ENCODE peak calls at places on chromosome 11, in six cellular contexts. X, N, Y, M, Q and H are unnamed samples.

GRCh38 chr11:45087761-45088160 is 58.7 kb upstream of the PRDM11 start:
- DNase-seq in X (no peak), N (no peak), Y (no peak), M (no peak), Q (no peak), H (no peak)

GRCh38 chr11:66314561-66315497 is 2.0 kb downstream of the CD248 start:
- DNase-seq in X (no peak), N (no peak), Y (peak), M (no peak), Q (no peak), H (no peak)

GRCh38 chr11:117510646-117511045 is 183.0 kb downstream of the CEP164 start:
- DNase-seq in X (no peak), N (no peak), Y (no peak), M (no peak), Q (no peak), H (no peak)

GRCh38 chr11:103202048-103202651 is 92.9 kb downstream of the DYNC2H1 start:
- DNase-seq in X (no peak), N (no peak), Y (no peak), M (no peak), Q (peak), H (no peak)

GRCh38 chr11:96155627-96156378 is 187.2 kb downstream of the MAML2 start:
- DNase-seq in X (peak), N (peak), Y (peak), M (peak), Q (peak), H (no peak)

GRCh38 chr11:61955031-61955415 is 4.9 kb downstream of the BEST1 start:
- DNase-seq in X (no peak), N (peak), Y (peak), M (peak), Q (peak), H (no peak)

GRCh38 chr11:79388201-79388600 is 52.6 kb downstream of the TENM4 start:
- DNase-seq in X (no peak), N (no peak), Y (no peak), M (no peak), Q (no peak), H (no peak)

GRCh38 chr11:10041803-10042202 is 252.2 kb downstream of the SBF2 start:
- DNase-seq in X (no peak), N (no peak), Y (no peak), M (no peak), Q (no peak), H (no peak)

GRCh38 chr11:32090774-32091370 is at the start of gene RCN1:
- DNase-seq in X (peak), N (peak), Y (peak), M (peak), Q (peak), H (peak)

GRCh38 chr11:67374571-67375276 is 1.3 kb upstream of the CLCF1 start:
- DNase-seq in X (no peak), N (no peak), Y (peak), M (no peak), Q (no peak), H (no peak)

GRCh38 chr11:124582565-124582964 is 12.8 kb downstream of the OR8A1 start:
- DNase-seq in X (no peak), N (no peak), Y (no peak), M (no peak), Q (no peak), H (no peak)

GRCh38 chr11:64842851-64843841 is 1.3 kb downstream of the CDC42BPG start:
- DNase-seq in X (peak), N (no peak), Y (peak), M (no peak), Q (no peak), H (no peak)

GRCh38 chr11:115422013-115422697 is 82.1 kb downstream of the CADM1 start:
- DNase-seq in X (no peak), N (no peak), Y (no peak), M (no peak), Q (no peak), H (no peak)

GRCh38 chr11:63738720-63739360 is 29.7 kb downstream of the ZFTA start:
- DNase-seq in X (peak), N (peak), Y (no peak), M (peak), Q (peak), H (no peak)

GRCh38 chr11:42762348-42762747 is 549.4 kb upstream of the API5 start:
- DNase-seq in X (no peak), N (no peak), Y (no peak), M (no peak), Q (no peak), H (no peak)

GRCh38 chr11:45939836-45940235 is 17.4 kb downstream of the LARGE2 start:
- DNase-seq in X (no peak), N (no peak), Y (no peak), M (no peak), Q (no peak), H (no peak)

GRCh38 chr11:2419638-2420501 is 19.3 kb downstream of the TSSC4 start:
- DNase-seq in X (peak), N (peak), Y (peak), M (peak), Q (peak), H (peak)

GRCh38 chr11:130861902-130862552 is 54.3 kb downstream of the SNX19 start:
- DNase-seq in X (peak), N (peak), Y (peak), M (peak), Q (peak), H (peak)

GRCh38 chr11:108199446-108200321 is 22.8 kb downstream of the NPAT start:
- DNase-seq in X (no peak), N (no peak), Y (no peak), M (no peak), Q (peak), H (no peak)

GRCh38 chr11:78392854-78393253 is 24.8 kb downstream of the GAB2 start:
- DNase-seq in X (no peak), N (no peak), Y (no peak), M (no peak), Q (no peak), H (no peak)

GRCh38 chr11:92830382-92831148 is 138.9 kb upstream of the MTNR1B start:
- DNase-seq in X (no peak), N (no peak), Y (no peak), M (no peak), Q (no peak), H (no peak)

GRCh38 chr11:40417627-40418026 is 1041.8 kb downstream of the LRRC4C start:
- DNase-seq in X (no peak), N (no peak), Y (no peak), M (no peak), Q (no peak), H (no peak)

GRCh38 chr11:65205602-65205967 is 23.9 kb downstream of the CAPN1 start:
- DNase-seq in X (no peak), N (no peak), Y (peak), M (no peak), Q (no peak), H (no peak)

GRCh38 chr11:114166389-114166788 is 106.9 kb downstream of the ZBTB16 start:
- DNase-seq in X (no peak), N (no peak), Y (no peak), M (no peak), Q (no peak), H (no peak)

GRCh38 chr11:116603783-116604323 is 168.9 kb downstream of the BUD13 start:
- DNase-seq in X (no peak), N (no peak), Y (no peak), M (no peak), Q (no peak), H (no peak)

GRCh38 chr11:92667446-92668165 is 301.8 kb upstream of the MTNR1B start:
- DNase-seq in X (no peak), N (no peak), Y (no peak), M (no peak), Q (no peak), H (no peak)

GRCh38 chr11:24239016-24239720 is 257.7 kb upstream of the LUZP2 start:
- DNase-seq in X (no peak), N (no peak), Y (no peak), M (no peak), Q (peak), H (no peak)

GRCh38 chr11:39724404-39724803 is 1735.0 kb downstream of the LRRC4C start:
- DNase-seq in X (no peak), N (no peak), Y (no peak), M (no peak), Q (no peak), H (no peak)

GRCh38 chr11:830295-831131 is 2.2 kb upstream of the CD151 start:
- DNase-seq in X (peak), N (peak), Y (peak), M (no peak), Q (peak), H (peak)

GRCh38 chr11:16941935-16942334 is 72.3 kb downstream of the PLEKHA7 start:
- DNase-seq in X (no peak), N (no peak), Y (no peak), M (no peak), Q (no peak), H (no peak)

GRCh38 chr11:78256962-78257361 is 68.2 kb downstream of the USP35 start:
- DNase-seq in X (peak), N (peak), Y (peak), M (peak), Q (peak), H (no peak)

GRCh38 chr11:105298630-105299029 is 159.1 kb upstream of the CARD18 start:
- DNase-seq in X (no peak), N (no peak), Y (no peak), M (no peak), Q (peak), H (no peak)

GRCh38 chr11:1391165-1392010 is 1.7 kb downstream of the BRSK2 start:
- DNase-seq in X (peak), N (no peak), Y (peak), M (no peak), Q (no peak), H (no peak)

GRCh38 chr11:32188785-32189184 is 97.9 kb downstream of the RCN1 start:
- DNase-seq in X (no peak), N (no peak), Y (no peak), M (no peak), Q (no peak), H (no peak)

GRCh38 chr11:111923351-111923788 is 4.7 kb downstream of the C11orf52 start:
- DNase-seq in X (no peak), N (no peak), Y (no peak), M (peak), Q (peak), H (no peak)
- H3K27ac ChIP-seq in X (peak), N (peak), Y (peak), M (peak), Q (peak), H (peak)

GRCh38 chr11:129056916-129057315 is 114.2 kb upstream of the TP53AIP1 start:
- DNase-seq in X (no peak), N (no peak), Y (no peak), M (no peak), Q (no peak), H (no peak)

DNA sequence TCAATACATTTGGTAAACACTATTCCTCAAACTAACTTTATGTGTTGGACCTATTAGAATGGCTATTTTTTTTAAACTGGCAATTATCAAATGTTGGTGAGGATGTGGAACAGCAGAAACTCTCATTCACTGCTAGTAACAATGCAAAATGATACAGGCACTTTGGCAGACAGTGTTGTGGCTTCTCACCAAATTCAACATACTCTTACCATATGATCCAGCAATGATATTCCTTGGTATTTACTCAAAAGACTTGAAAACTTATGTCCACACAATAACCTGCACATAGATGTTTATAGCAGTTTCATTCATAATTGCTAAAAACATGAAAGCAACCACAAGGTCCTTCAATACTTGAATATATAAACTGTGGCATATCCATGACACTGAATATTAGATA is 112.5 kb upstream of the TP53AIP1 start:
- DNase-seq in X (no peak), N (no peak), Y (no peak), M (no peak), Q (no peak), H (no peak)
- H3K27ac ChIP-seq in X (no peak), N (no peak), Y (no peak), M (no peak), Q (no peak), H (no peak)

GRCh38 chr11:5581014-5581413 is 337 bp downstream of the OR52B6 start:
- DNase-seq in X (no peak), N (no peak), Y (no peak), M (no peak), Q (no peak), H (no peak)

GRCh38 chr11:5577101-5577500 is 3.6 kb upstream of the OR52B6 start:
- DNase-seq in X (no peak), N (no peak), Y (no peak), M (no peak), Q (no peak), H (no peak)

GRCh38 chr11:5580577-5580976 is at the start of gene OR52B6:
- DNase-seq in X (no peak), N (no peak), Y (no peak), M (no peak), Q (no peak), H (no peak)

DNA sequence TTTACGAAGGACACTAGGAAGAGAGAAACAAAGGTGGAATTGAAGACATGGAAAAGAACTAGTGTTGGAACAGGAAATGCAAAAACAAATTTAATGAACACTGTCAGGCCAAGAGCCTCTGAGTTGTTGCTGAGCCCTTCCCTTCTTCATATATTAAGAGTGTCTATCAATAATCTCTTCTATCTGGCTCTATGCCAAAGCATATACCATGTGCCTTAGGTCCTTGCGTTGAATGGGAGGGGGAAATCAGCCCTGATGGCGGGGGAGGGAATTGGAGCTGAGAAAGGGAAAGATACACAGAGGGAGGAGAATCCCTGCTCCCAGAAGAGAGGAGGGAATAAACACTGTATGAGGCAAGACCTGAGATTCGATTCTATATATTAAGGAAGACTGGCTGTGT is 5.5 kb upstream of the OR52B6 start:
- DNase-seq in X (no peak), N (no peak), Y (no peak), M (no peak), Q (no peak), H (no peak)
- H3K27ac ChIP-seq in X (no peak), N (no peak), Y (no peak), M (no peak), Q (no peak), H (no peak)

DNA sequence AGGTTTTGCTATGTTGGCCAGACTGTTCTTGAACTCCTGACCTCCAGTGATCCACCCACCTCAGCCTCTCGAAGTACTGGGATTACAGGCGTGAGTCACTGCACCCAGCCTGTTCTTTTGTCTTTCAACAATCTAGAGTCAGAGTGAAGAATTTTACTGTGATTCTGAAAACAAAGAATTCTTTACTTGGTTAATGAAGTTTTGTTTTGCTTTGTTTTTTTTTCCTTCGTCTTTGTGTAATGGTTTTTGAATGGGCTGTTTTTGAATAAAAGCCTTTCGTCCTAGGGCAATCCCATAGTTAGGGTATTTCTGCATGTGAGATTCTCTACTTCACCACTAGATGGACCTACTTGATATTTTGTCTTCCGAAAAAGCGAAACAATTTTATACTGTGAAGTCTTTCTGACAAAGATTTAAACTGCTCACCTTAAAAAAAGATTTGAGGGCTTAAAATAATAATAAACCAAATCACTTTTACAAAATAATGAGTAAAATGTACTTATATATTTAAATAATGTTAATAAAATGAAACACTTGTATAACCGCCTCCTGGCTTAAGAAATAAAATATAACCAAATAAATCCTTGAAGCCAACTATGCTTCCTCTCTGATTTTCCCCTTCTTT is 43.4 kb upstream of the SC5D start:
- DNase-seq in X (no peak), N (no peak), Y (no peak), M (no peak), Q (peak), H (no peak)
- H3K27ac ChIP-seq in X (no peak), N (no peak), Y (no peak), M (no peak), Q (no peak), H (no peak)